ENCODE peak calls at places on chromosomes 3 and 15, in seven cellular contexts. Z is ovary, U is right lobe of liver, R is thyroid gland, Q is suprapubic skin, K is HepG2, Y is A549. W is an unnamed sample.
A peak's percentile ranks its signal among the peaks of the same experiment; 100 is the strongest.

GRCh38 chr3:78221796-78222195 is 1181.9 kb downstream of the ROBO2 start:
- DNase-seq in Q (no peak), K (no peak), Z (no peak), Y (no peak), R (no peak), U (no peak), W (no peak)

GRCh38 chr3:47117803-47118364 is 46.0 kb downstream of the SETD2 start:
- DNase-seq in Y (no peak), U (no peak), K (no peak), R (no peak), Z (no peak), Q (no peak), W (no peak)

GRCh38 chr3:126305427-126305826 is 51.8 kb downstream of the KLF15 start:
- DNase-seq in U (no peak), K (no peak), Z (no peak), Y (no peak), Q (no peak), R (no peak), W (no peak)

GRCh38 chr3:136932518-136932917 is 25.3 kb upstream of the IL20RB start:
- DNase-seq in Z (no peak), U (no peak), K (no peak), R (no peak), Y (no peak), Q (no peak), W (no peak)

GRCh38 chr15:76258460-76258859 is 52.8 kb downstream of the ETFA start:
- DNase-seq in Y (no peak), Q (no peak), U (no peak), K (no peak), R (no peak), Z (no peak), W (no peak)

GRCh38 chr15:71801935-71802655 is 8.3 kb upstream of the NR2E3 start:
- DNase-seq in Q (no peak), Y (no peak), U (peak; percentile 39), Z (no peak), R (no peak), K (no peak), W (no peak)

GRCh38 chr3:186220365-186220764 is 111.5 kb upstream of the ETV5 start:
- DNase-seq in Z (no peak), R (no peak), Y (no peak), Q (no peak), K (no peak), U (no peak), W (no peak)

GRCh38 chr3:13647314-13648059 is 98.6 kb downstream of the FBLN2 start:
- DNase-seq in Z (no peak), R (no peak), U (no peak), K (no peak), Q (no peak), Y (no peak), W (no peak)

GRCh38 chr3:136862611-136862951 is 573 bp downstream of the NCK1 start:
- DNase-seq in R (peak; percentile 83), Q (peak; percentile 84), K (peak; percentile 58), Z (peak; percentile 81), Y (peak; percentile 39), U (peak; percentile 91), W (peak; percentile 67)

GRCh38 chr3:23805881-23806321 is at the start of gene UBE2E1:
- DNase-seq in Y (peak; percentile 58), Z (peak; percentile 72), R (peak; percentile 76), U (peak; percentile 83), K (peak; percentile 38), Q (peak; percentile 80), W (peak; percentile 54)

GRCh38 chr3:39809181-39809994 is at the start of gene MYRIP:
- DNase-seq in U (peak; percentile 92), Z (peak; percentile 67), Y (peak; percentile 40), Q (no peak), K (peak; percentile 32), R (peak; percentile 84), W (peak; percentile 24)

GRCh38 chr3:42505203-42505848 is 2.9 kb downstream of the VIPR1 start:
- DNase-seq in K (no peak), Z (no peak), Q (peak; percentile 55), R (no peak), U (peak; percentile 35), Y (no peak), W (peak; percentile 15)

GRCh38 chr15:84752700-84753099 is 4.3 kb downstream of the ZNF592 start:
- DNase-seq in K (peak; percentile 28), Y (no peak), Z (no peak), U (no peak), R (no peak), Q (no peak), W (no peak)

GRCh38 chr3:138213373-138214085 is 26.4 kb downstream of the ARMC8 start:
- DNase-seq in U (no peak), K (no peak), Z (no peak), Y (no peak), R (no peak), Q (no peak), W (no peak)

GRCh38 chr3:30035935-30036567 is 570.4 kb upstream of the TGFBR2 start:
- DNase-seq in Y (no peak), Q (no peak), K (no peak), R (no peak), U (no peak), Z (no peak), W (no peak)

GRCh38 chr15:101446527-101447167 is 42.9 kb downstream of the PCSK6 start:
- DNase-seq in Q (no peak), R (no peak), Z (no peak), U (peak; percentile 82), Y (no peak), K (peak; percentile 84), W (no peak)
- H3K27ac ChIP-seq in Q (no peak overlapping the region), R (no peak overlapping the region), Z (no peak overlapping the region), U (peak overlapping the region; percentile 93), Y (peak overlapping the region; percentile 9), K (peak overlapping the region; percentile 86), W (peak overlapping the region; percentile 55)

GRCh38 chr3:184814214-184814613 is 2.2 kb downstream of the VPS8 start:
- DNase-seq in R (no peak), K (no peak), U (no peak), Q (no peak), Y (no peak), Z (no peak), W (no peak)

GRCh38 chr3:184813357-184813756 is 1.4 kb downstream of the VPS8 start:
- DNase-seq in K (no peak), R (no peak), Z (no peak), Q (no peak), U (no peak), Y (no peak), W (no peak)

GRCh38 chr3:184815046-184815930 is 3.3 kb downstream of the VPS8 start:
- DNase-seq in Q (no peak), U (no peak), R (no peak), K (no peak), Y (no peak), Z (no peak), W (no peak)

GRCh38 chr3:184812845-184813157 is 835 bp downstream of the VPS8 start:
- DNase-seq in R (no peak), U (peak; percentile 62), Q (no peak), Y (no peak), K (no peak), Z (no peak), W (no peak)

DNA sequence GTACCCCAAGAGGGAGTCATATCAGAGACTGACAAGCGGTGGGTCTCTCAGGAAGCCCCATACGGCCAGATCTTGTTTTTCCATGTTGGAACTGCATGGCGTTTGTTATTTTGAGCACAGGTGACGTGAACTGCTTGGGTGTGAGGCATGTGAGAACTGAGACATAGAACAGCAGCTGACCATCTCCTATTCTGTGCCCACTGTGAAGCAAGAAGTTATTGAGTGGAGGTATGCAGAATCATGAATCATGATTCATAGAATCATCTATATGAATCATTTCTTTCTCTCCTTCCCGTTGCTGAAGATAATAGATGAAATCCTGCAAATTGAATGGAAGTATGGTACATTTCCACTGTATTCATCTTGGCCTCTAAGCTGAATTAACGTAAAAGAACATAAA is 4.7 kb downstream of the VPS8 start:
- DNase-seq in Y (no peak), K (no peak), U (no peak), Z (no peak), Q (no peak), R (no peak), W (no peak)
- TF ChIP-seq POLR2A in Y (no peak), K (no peak), U (no peak), Z (no peak), Q (no peak), R (no peak), W (no peak)

GRCh38 chr3:184333700-184334099 is 3.7 kb upstream of the FAM131A start:
- DNase-seq in U (no peak), Z (no peak), R (no peak), Q (no peak), K (no peak), Y (no peak), W (no peak)
- H3K27ac ChIP-seq in U (no peak overlapping the region), Z (no peak overlapping the region), R (no peak overlapping the region), Q (peak overlapping the region; percentile 46), K (no peak overlapping the region), Y (peak overlapping the region; percentile 1), W (peak overlapping the region; percentile 98)

DNA sequence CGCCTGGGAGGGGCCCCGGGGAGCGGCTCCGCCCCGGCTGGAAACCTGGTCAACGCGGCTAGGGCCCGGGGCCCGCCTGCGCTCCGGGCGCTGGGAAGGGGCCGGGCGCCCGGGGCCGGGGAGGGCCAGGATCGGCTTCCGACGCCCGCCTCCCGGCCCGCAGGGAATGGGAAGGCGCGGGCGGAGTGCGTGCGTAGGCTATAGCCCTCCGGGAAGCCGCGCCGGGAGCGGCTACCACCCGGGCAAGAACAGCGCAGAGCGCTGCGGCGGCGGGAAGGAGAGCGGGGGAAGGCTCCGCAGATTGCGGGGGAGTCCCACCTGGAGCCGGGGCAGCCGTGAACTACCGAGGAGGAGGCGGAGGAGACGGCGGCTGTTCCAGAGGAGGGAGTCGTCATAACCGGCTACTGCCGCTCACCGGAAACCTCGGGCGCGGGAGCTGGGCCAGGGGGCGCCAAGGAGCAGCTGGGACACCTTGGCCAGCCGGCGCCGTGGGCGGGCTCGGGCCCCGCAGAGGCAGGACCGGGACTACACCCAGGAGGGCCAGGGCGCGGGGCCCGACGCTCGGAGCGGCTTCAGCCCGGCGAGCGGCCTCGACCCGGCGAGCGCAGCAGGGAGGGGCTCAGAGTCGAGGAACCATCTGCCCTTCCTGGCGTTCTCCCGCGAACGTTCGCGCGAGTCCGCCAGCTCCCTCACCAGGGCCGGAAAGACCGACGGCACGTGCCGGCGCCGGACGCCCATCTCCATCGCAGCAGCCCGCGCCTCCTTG is at the start of gene EOGT:
- DNase-seq in K (peak; percentile 75), U (peak; percentile 93), Q (peak; percentile 90), Y (peak; percentile 72), Z (peak; percentile 91), R (peak; percentile 91), W (peak; percentile 86)
- TF ChIP-seq POLR2A in K (peak; percentile 81), U (peak; percentile 80), Q (peak; percentile 52), Y (peak; percentile 46), Z (peak; percentile 60), R (peak; percentile 76), W (peak; percentile 49)

GRCh38 chr3:15894382-15894781 is 96.6 kb upstream of the ANKRD28 start:
- DNase-seq in Z (no peak), K (no peak), Y (no peak), Q (no peak), R (no peak), U (no peak), W (no peak)
- H3K27ac ChIP-seq in Z (no peak overlapping the region), K (no peak overlapping the region), Y (no peak overlapping the region), Q (no peak overlapping the region), R (peak overlapping the region; percentile 82), U (no peak overlapping the region), W (no peak overlapping the region)

GRCh38 chr15:25438601-25439455 is at the start of gene UBE3A:
- DNase-seq in K (peak; percentile 78), Z (peak; percentile 90), R (peak; percentile 92), U (peak; percentile 93), Y (peak; percentile 31), Q (peak; percentile 90), W (peak; percentile 83)
- TF ChIP-seq POLR2A in K (peak; percentile 94), Z (peak; percentile 55), R (peak; percentile 88), U (peak; percentile 84), Y (peak; percentile 59), Q (peak; percentile 78), W (no peak)